ENCODE peak calls at places on chromosomes 6 and 20, in nine cellular contexts. D, Z, L, B, R, N, C, I and W are unnamed samples.

GRCh38 chr20:22385602-22386299 is 198.6 kb downstream of the FOXA2 start:
- DNase-seq in D (no peak), Z (peak), L (no peak), B (peak), R (peak), N (no peak), C (no peak), I (no peak), W (no peak)

GRCh38 chr6:16802071-16802470 is 40.8 kb upstream of the ATXN1 start:
- DNase-seq in D (no peak), Z (no peak), L (no peak), B (no peak), R (no peak), N (no peak), C (peak), I (no peak), W (no peak)

GRCh38 chr20:16701296-16701695 is 28.5 kb upstream of the SNRPB2 start:
- DNase-seq in D (no peak), Z (no peak), L (no peak), B (no peak), R (peak), N (no peak), C (no peak), I (no peak), W (no peak)

GRCh38 chr20:16123623-16124022 is 449.6 kb downstream of the KIF16B start:
- DNase-seq in D (no peak), Z (no peak), L (no peak), B (no peak), R (no peak), N (no peak), C (no peak), I (no peak), W (no peak)

GRCh38 chr6:154229796-154230195 is 126.8 kb downstream of the IPCEF1 start:
- DNase-seq in D (no peak), Z (no peak), L (no peak), B (no peak), R (no peak), N (no peak), C (no peak), I (no peak), W (no peak)

GRCh38 chr20:3258429-3258828 is 19.4 kb upstream of the SLC4A11 start:
- DNase-seq in D (peak), Z (no peak), L (no peak), B (no peak), R (no peak), N (no peak), C (no peak), I (no peak), W (no peak)

GRCh38 chr20:23201658-23202057 is 115.5 kb upstream of the CD93 start:
- DNase-seq in D (no peak), Z (no peak), L (no peak), B (no peak), R (no peak), N (no peak), C (no peak), I (no peak), W (no peak)

GRCh38 chr6:165847407-165848098 is 184.5 kb upstream of the PDE10A start:
- DNase-seq in D (no peak), Z (peak), L (peak), B (no peak), R (no peak), N (peak), C (peak), I (no peak), W (no peak)

GRCh38 chr6:149336529-149336928 is 19.0 kb downstream of the TAB2 start:
- DNase-seq in D (no peak), Z (peak), L (no peak), B (no peak), R (peak), N (no peak), C (no peak), I (no peak), W (no peak)

GRCh38 chr6:126628125-126628524 is 288.2 kb downstream of the CENPW start:
- DNase-seq in D (no peak), Z (no peak), L (no peak), B (no peak), R (peak), N (no peak), C (no peak), I (no peak), W (no peak)

GRCh38 chr20:37915800-37916570 is 13.1 kb downstream of the VSTM2L start:
- DNase-seq in D (no peak), Z (no peak), L (no peak), B (no peak), R (no peak), N (no peak), C (no peak), I (no peak), W (no peak)

GRCh38 chr20:59051666-59052065 is 9.1 kb upstream of the PRELID3B start:
- DNase-seq in D (no peak), Z (no peak), L (no peak), B (no peak), R (no peak), N (no peak), C (no peak), I (no peak), W (no peak)

GRCh38 chr20:23441850-23442313 is 2.4 kb downstream of the CSTL1 start:
- DNase-seq in D (peak), Z (peak), L (peak), B (no peak), R (peak), N (peak), C (peak), I (peak), W (no peak)

GRCh38 chr6:133359256-133359655 is 118.1 kb downstream of the EYA4 start:
- DNase-seq in D (no peak), Z (no peak), L (no peak), B (no peak), R (no peak), N (no peak), C (no peak), I (no peak), W (no peak)

GRCh38 chr6:24270011-24270410 is 87.8 kb downstream of the DCDC2 start:
- DNase-seq in D (no peak), Z (no peak), L (no peak), B (no peak), R (no peak), N (no peak), C (no peak), I (no peak), W (no peak)
- TF ChIP-seq CTCF in D (no peak), Z (no peak), L (no peak), B (no peak), R (no peak), N (no peak), C (no peak), I (no peak), W (no peak)

DNA sequence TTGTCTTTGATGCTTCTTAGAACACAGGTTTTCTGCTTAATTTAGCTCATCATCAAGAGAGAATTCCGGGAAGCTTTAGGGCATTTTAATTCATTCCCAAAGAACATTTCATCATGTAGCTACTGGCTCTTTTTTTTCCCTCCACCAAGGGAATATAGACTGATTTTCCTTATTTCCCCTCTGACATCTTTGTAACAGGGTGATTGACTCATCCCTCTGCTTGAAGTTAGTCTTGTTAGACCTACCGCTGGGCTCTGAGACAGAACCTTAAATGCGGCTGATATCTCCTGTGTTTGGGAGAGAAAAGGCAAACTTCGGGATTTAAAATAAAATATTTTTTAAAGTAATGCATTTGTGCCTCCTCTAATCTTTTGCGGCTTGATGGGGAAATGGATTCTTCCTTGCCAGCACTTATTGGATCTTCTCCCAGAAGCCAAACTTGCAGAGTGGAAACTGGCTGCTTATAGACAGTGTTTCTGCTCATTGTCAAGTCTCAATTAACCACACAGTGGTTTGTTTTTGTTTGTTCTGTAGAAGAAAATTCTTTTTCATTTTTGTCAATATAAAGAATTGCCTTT is 272.7 kb upstream of the PLCB4 start:
- DNase-seq in D (no peak), Z (no peak), L (no peak), B (no peak), R (no peak), N (no peak), C (peak), I (no peak), W (no peak)
- H3K4me3 ChIP-seq in D (no peak), Z (no peak), L (no peak), B (no peak), R (no peak), N (no peak), C (no peak), I (no peak), W (no peak)

DNA sequence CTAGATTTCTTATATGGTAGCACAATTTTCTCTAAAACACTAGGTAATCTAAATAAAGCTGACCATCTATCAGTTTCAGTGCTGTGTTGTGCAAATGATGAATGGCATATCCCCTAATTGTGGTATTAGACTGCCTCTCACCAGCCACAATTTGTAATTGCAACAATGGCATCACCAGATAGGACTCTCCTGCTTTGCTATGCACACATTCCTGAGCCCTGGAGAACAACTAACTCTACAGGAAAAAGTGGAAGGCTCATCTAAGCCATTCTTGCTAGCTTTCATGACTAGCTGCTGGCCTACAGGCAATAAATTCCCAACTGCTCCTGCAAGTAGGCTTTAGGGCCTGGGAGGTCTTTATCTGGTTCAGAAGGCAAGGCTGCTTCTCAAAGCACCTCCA is 974.1 kb downstream of the EYS start:
- DNase-seq in D (no peak), Z (no peak), L (no peak), B (no peak), R (no peak), N (no peak), C (no peak), I (no peak), W (no peak)
- TF ChIP-seq CTCF in D (peak), Z (peak), L (no peak), B (no peak), R (no peak), N (no peak), C (no peak), I (no peak), W (no peak)

GRCh38 chr6:29017428-29017802 is 12.3 kb upstream of the ZNF311 start:
- DNase-seq in D (no peak), Z (no peak), L (no peak), B (no peak), R (no peak), N (no peak), C (no peak), I (no peak), W (no peak)
- H3K4me3 ChIP-seq in D (no peak), Z (no peak), L (no peak), B (no peak), R (no peak), N (no peak), C (no peak), I (no peak), W (no peak)

GRCh38 chr20:25705830-25706351 is 9.2 kb upstream of the ZNF337 start:
- DNase-seq in D (no peak), Z (no peak), L (no peak), B (no peak), R (no peak), N (no peak), C (no peak), I (no peak), W (no peak)
- TF ChIP-seq CTCF in D (no peak), Z (no peak), L (no peak), B (no peak), R (no peak), N (no peak), C (no peak), I (no peak), W (no peak)

GRCh38 chr6:10395946-10396577 is 18.8 kb downstream of the TFAP2A start:
- DNase-seq in D (no peak), Z (no peak), L (no peak), B (no peak), R (no peak), N (no peak), C (no peak), I (no peak), W (no peak)
- H3K4me3 ChIP-seq in D (no peak), Z (no peak), L (no peak), B (no peak), R (no peak), N (no peak), C (no peak), I (no peak), W (no peak)

GRCh38 chr6:8059129-8059528 is 5.1 kb downstream of the BLOC1S5 start:
- DNase-seq in D (peak), Z (peak), L (no peak), B (no peak), R (peak), N (no peak), C (no peak), I (no peak), W (no peak)
- TF ChIP-seq CTCF in D (peak), Z (peak), L (no peak), B (no peak), R (peak), N (no peak), C (no peak), I (no peak), W (no peak)

GRCh38 chr6:30101423-30101938 is 11.4 kb downstream of the TRIM31 start:
- DNase-seq in D (peak), Z (no peak), L (no peak), B (no peak), R (no peak), N (no peak), C (no peak), I (no peak), W (no peak)
- H3K4me3 ChIP-seq in D (peak), Z (peak), L (peak), B (peak), R (peak), N (peak), C (peak), I (peak), W (peak)

DNA sequence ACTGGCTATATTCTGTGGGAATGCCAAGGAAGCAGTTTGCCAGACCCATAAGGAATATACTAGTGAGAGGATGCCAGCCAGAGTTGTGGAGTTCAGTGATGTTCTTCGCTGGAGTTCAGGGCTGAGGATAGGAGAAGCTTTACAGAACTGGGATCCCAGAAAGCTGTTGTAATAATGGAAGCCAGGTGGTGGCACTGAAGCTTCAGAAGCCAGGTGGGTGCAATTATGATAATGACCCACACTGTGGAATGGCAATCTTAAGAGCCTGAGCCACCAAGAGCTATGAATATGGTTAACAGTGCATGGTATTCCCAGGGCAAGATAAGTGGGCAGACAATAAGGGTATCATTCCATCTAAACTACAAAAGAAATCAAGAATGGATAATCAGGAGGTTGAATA is 25.1 kb upstream of the ENPP1 start:
- DNase-seq in D (peak), Z (peak), L (peak), B (peak), R (no peak), N (peak), C (no peak), I (no peak), W (no peak)
- TF ChIP-seq CTCF in D (peak), Z (peak), L (no peak), B (no peak), R (no peak), N (peak), C (no peak), I (no peak), W (no peak)

GRCh38 chr6:39849228-39849627 is 57.1 kb downstream of the DAAM2 start:
- DNase-seq in D (no peak), Z (no peak), L (no peak), B (no peak), R (no peak), N (no peak), C (no peak), I (no peak), W (no peak)
- H3K4me3 ChIP-seq in D (no peak), Z (no peak), L (no peak), B (no peak), R (no peak), N (no peak), C (no peak), I (no peak), W (no peak)